ENCODE peak calls at places on chromosomes 12 and 14, in seven cellular contexts. A is HCT116, F is HepG2, B is SK-N-SH, M is H1, U is K562, E is GM12878. L is an unnamed sample.
A peak's percentile ranks its signal among the peaks of the same experiment; 100 is the strongest.

GRCh38 chr12:1122803-1123202 is 131.8 kb downstream of the ERC1 start:
- DNase-seq in E (no peak), F (no peak), A (no peak), B (peak; percentile 11), M (no peak), U (no peak), L (peak; percentile 42)

GRCh38 chr12:46847001-46847400 is 21.2 kb upstream of the SLC38A4 start:
- DNase-seq in A (no peak), F (no peak), B (no peak), U (no peak), M (no peak), E (no peak), L (no peak)

GRCh38 chr14:29220077-29220476 is 453.5 kb downstream of the FOXG1 start:
- DNase-seq in F (no peak), U (no peak), A (no peak), M (no peak), B (no peak), E (no peak), L (no peak)

GRCh38 chr14:79708426-79708825 is 502.9 kb downstream of the DIO2 start:
- DNase-seq in A (no peak), M (no peak), E (no peak), F (no peak), B (no peak), U (no peak), L (no peak)

GRCh38 chr12:116303929-116304328 is 26.4 kb upstream of the MED13L start:
- DNase-seq in E (no peak), U (no peak), A (no peak), B (no peak), M (no peak), F (no peak), L (no peak)

GRCh38 chr12:95959107-95959506 is 16.0 kb downstream of the AMDHD1 start:
- DNase-seq in E (no peak), A (peak; percentile 29), U (no peak), F (peak; percentile 59), M (no peak), B (peak; percentile 53), L (peak; percentile 75)

GRCh38 chr14:89447182-89447970 is 30.3 kb upstream of the FOXN3 start:
- DNase-seq in F (no peak), E (no peak), A (no peak), M (no peak), U (no peak), B (no peak), L (no peak)

GRCh38 chr12:106409898-106410297 is 52.4 kb downstream of the POLR3B start:
- DNase-seq in F (no peak), M (no peak), B (no peak), U (no peak), A (no peak), E (no peak), L (no peak)

GRCh38 chr14:63928744-63929174 is 76.0 kb downstream of the SYNE2 start:
- DNase-seq in B (peak; percentile 37), F (no peak), E (no peak), A (no peak), M (no peak), U (no peak), L (no peak)

GRCh38 chr12:118398878-118399277 is 22.5 kb downstream of the SUDS3 start:
- DNase-seq in A (no peak), U (no peak), E (no peak), B (no peak), F (no peak), M (no peak), L (no peak)

GRCh38 chr12:56715798-56716197 is 9.3 kb downstream of the NACA start:
- DNase-seq in F (no peak), U (no peak), M (no peak), A (no peak), B (no peak), E (no peak), L (no peak)

GRCh38 chr12:123167329-123167728 is 16.4 kb upstream of the PITPNM2 start:
- DNase-seq in U (no peak), B (no peak), M (no peak), F (peak; percentile 55), E (no peak), A (no peak), L (no peak)

GRCh38 chr14:72743626-72744025 is 150.3 kb downstream of the DPF3 start:
- DNase-seq in B (no peak), F (no peak), A (no peak), E (no peak), U (no peak), M (peak; percentile 27), L (no peak)

GRCh38 chr12:77007476-77007875 is 57.9 kb downstream of the E2F7 start:
- DNase-seq in M (no peak), U (no peak), F (no peak), B (no peak), E (no peak), A (no peak), L (no peak)

GRCh38 chr12:105047303-105047702 is 37.0 kb downstream of the ALDH1L2 start:
- DNase-seq in M (no peak), U (no peak), B (no peak), F (no peak), E (no peak), A (no peak), L (no peak)

GRCh38 chr12:15772405-15773018 is 16.7 kb downstream of the EPS8 start:
- DNase-seq in U (no peak), F (peak; percentile 19), E (no peak), M (no peak), B (peak; percentile 4), A (no peak), L (no peak)

GRCh38 chr14:85590784-85591183 is 60.8 kb downstream of the FLRT2 start:
- DNase-seq in B (no peak), A (no peak), U (no peak), M (no peak), F (peak; percentile 16), E (no peak), L (no peak)

GRCh38 chr14:94572637-94573303 is 8.5 kb upstream of the SERPINA5 start:
- DNase-seq in B (no peak), A (no peak), U (no peak), E (no peak), F (peak; percentile 90), M (no peak), L (no peak)

GRCh38 chr14:94571950-94572349 is 9.3 kb upstream of the SERPINA5 start:
- DNase-seq in F (peak; percentile 37), E (no peak), A (no peak), M (no peak), B (no peak), U (no peak), L (no peak)

GRCh38 chr14:94570440-94570839 is 9.2 kb downstream of the SERPINA4 start:
- DNase-seq in M (no peak), A (no peak), E (no peak), F (no peak), B (no peak), U (no peak), L (no peak)

GRCh38 chr14:94570002-94570400 is 8.8 kb downstream of the SERPINA4 start:
- DNase-seq in B (no peak), E (no peak), U (no peak), F (no peak), A (no peak), M (no peak), L (no peak)

GRCh38 chr14:94571395-94571794 is 9.8 kb upstream of the SERPINA5 start:
- DNase-seq in U (no peak), M (no peak), E (no peak), B (no peak), A (no peak), F (no peak), L (no peak)
- TF ChIP-seq JUND in U (no peak), M (no peak), E (no peak), B (no peak), A (no peak), F (no peak), L (no peak)

DNA sequence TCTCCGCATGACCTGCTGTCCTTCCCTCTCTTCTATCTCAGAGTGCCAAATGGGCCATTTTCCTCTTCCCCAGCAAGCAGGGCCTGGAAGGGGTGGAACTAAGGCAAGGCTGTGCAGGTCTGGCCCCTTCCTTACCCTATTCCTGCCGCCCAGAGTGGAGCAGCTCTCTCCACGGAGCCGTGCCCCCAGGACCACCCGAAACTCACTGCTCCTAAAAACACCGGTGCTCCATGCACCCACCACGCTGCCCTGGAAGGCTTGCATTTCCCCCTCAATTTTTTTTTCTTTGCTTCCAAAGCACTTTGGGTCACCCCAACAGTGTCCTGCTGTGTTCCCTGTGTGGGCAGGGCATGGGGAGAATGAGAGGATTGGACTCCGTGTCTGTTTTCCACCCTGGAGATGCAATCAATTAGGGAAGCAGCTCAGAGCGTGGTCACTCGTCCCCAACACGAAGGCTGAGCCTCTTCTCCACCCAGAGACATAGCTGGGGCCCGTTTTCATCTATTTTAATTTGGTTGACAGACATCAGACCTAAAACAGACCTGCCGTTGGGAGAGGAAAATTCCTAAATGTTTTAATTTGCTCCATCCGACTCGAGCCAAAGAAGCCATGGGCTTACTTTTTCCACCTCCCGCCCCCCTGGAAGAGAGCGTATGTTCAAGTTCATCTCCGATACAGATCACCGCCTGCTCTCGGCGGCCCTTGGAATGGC is 48.4 kb upstream of the MEG3 start:
- DNase-seq in F (no peak), M (no peak), B (peak; percentile 77), A (no peak), U (no peak), E (no peak), L (no peak)
- TF ChIP-seq JUND in F (no peak), M (no peak), B (no peak), A (no peak), U (no peak), E (no peak), L (no peak)

DNA sequence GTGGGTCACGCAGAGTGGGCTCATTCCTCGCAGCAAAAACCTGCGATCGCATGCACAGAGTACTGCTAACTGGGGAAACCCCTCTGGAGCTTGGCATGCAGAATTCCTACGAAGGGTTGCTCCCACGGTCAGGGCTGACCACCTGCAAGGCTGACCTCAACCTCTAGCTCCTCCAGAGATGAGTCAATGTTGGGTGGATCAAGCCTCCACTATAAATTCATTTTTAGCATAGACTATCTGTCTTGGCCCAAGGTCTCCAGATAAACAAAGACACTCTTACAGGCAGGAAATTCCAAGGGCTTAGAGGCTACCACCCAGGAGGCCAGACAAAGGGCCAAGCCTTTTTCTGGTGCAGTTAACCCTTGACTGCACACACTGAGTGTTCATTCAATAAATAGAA is 296.5 kb downstream of the TMEM132D start:
- DNase-seq in F (no peak), A (no peak), E (no peak), U (no peak), M (no peak), B (no peak), L (no peak)
- TF ChIP-seq JUND in F (no peak), A (no peak), E (no peak), U (no peak), M (no peak), B (no peak), L (no peak)

GRCh38 chr14:104581521-104581920 is 2.0 kb downstream of the C14orf180 start:
- DNase-seq in B (no peak), F (no peak), U (no peak), E (no peak), A (no peak), M (no peak), L (no peak)

GRCh38 chr14:104579507-104579906 is at the start of gene C14orf180:
- DNase-seq in F (no peak), B (peak; percentile 85), M (no peak), A (no peak), E (no peak), U (no peak), L (no peak)

GRCh38 chr14:104582649-104583048 is 3.1 kb downstream of the C14orf180 start:
- DNase-seq in U (peak; percentile 62), M (no peak), B (no peak), E (no peak), A (no peak), F (no peak), L (peak; percentile 77)

GRCh38 chr14:104582005-104582404 is 2.4 kb downstream of the C14orf180 start:
- DNase-seq in U (peak; percentile 40), E (no peak), A (no peak), B (no peak), M (no peak), F (no peak), L (no peak)

GRCh38 chr14:104580961-104581360 is 1.4 kb downstream of the C14orf180 start:
- DNase-seq in A (no peak), E (no peak), F (no peak), M (no peak), B (peak; percentile 83), U (no peak), L (no peak)
- TF ChIP-seq JUND in A (no peak), E (no peak), F (no peak), M (no peak), B (no peak), U (no peak), L (no peak)